ENCODE peak calls at places on chromosomes 2 and 18, in six cellular contexts. T, B, C, I, W and Q are unnamed samples.
A peak's percentile ranks its signal among the peaks of the same experiment; 100 is the strongest.

GRCh38 chr18:28961669-28962228 is 784.8 kb upstream of the CDH2 start:
- DNase-seq in I (no peak), T (no peak), W (peak; percentile 26), B (no peak), C (peak; percentile 5), Q (peak; percentile 56)

GRCh38 chr2:50143822-50144575 is 887.9 kb downstream of the NRXN1 start:
- DNase-seq in I (peak; percentile 11), W (peak; percentile 10), C (peak; percentile 3), B (no peak), T (no peak), Q (peak; percentile 18)

GRCh38 chr2:43157506-43158232 is 68.7 kb downstream of the ZFP36L2 start:
- DNase-seq in B (no peak), T (no peak), W (no peak), C (no peak), I (no peak), Q (no peak)

GRCh38 chr2:128821010-128821409 is 502.3 kb upstream of the HS6ST1 start:
- DNase-seq in T (no peak), I (no peak), W (no peak), C (no peak), B (no peak), Q (no peak)

GRCh38 chr2:67858886-67859285 is 203.9 kb downstream of the C1D start:
- DNase-seq in I (no peak), B (no peak), T (no peak), W (no peak), C (no peak), Q (peak; percentile 49)

GRCh38 chr2:108588070-108588668 is 53.9 kb downstream of the LIMS1 start:
- DNase-seq in I (no peak), W (no peak), B (no peak), T (no peak), C (no peak), Q (peak; percentile 43)

GRCh38 chr2:216246741-216247140 is 125.5 kb downstream of the MARCHF4 start:
- DNase-seq in C (no peak), W (no peak), T (no peak), B (no peak), I (no peak), Q (no peak)

GRCh38 chr2:139885921-139886498 is 1105.8 kb upstream of the NXPH2 start:
- DNase-seq in C (no peak), T (no peak), I (no peak), B (no peak), W (no peak), Q (no peak)

GRCh38 chr2:109611467-109612095 is 2.2 kb downstream of the SEPTIN10 start:
- DNase-seq in I (no peak), T (peak; percentile 15), B (no peak), W (no peak), C (no peak), Q (peak; percentile 48)

GRCh38 chr2:181077128-181077709 is 96.8 kb downstream of the UBE2E3 start:
- DNase-seq in C (peak; percentile 9), W (peak; percentile 4), B (no peak), T (peak; percentile 19), I (peak; percentile 12), Q (peak; percentile 72)

GRCh38 chr18:3062798-3063563 is 50.0 kb upstream of the LPIN2 start:
- DNase-seq in T (no peak), W (peak; percentile 69), C (peak; percentile 70), I (peak; percentile 42), B (peak; percentile 40), Q (peak; percentile 62)

GRCh38 chr2:47905454-47906260 is 641 bp downstream of the FBXO11 start:
- DNase-seq in I (peak; percentile 37), W (peak; percentile 75), B (peak; percentile 57), T (no peak), C (peak; percentile 50), Q (peak; percentile 69)

GRCh38 chr2:171521361-171522056 is 765 bp upstream of the CYBRD1 start:
- DNase-seq in C (no peak), T (no peak), B (no peak), I (no peak), W (no peak), Q (no peak)